ENCODE peak calls at places on chromosomes 5 and 9, in nine cellular contexts. B is C1 segment of cervical spinal cord, R is AG10803, Q is K562, A is epithelial cell of esophagus, N is retina, O is Kasumi-1, U is left cardiac atrium, L is SW 1271. T is an unnamed sample.
A peak's percentile ranks its signal among the peaks of the same experiment; 100 is the strongest.

GRCh38 chr5:115098041-115098702 is 71.5 kb downstream of the TRIM36 start:
- DNase-seq in B (no peak), R (peak; percentile 48), Q (peak; percentile 45), A (peak; percentile 59), N (peak; percentile 64), O (peak; percentile 89), U (no peak), L (no peak), T (peak; percentile 67)

GRCh38 chr9:13444696-13445095 is 165.2 kb upstream of the MPDZ start:
- DNase-seq in B (no peak), R (no peak), Q (no peak), A (no peak), N (no peak), O (no peak), U (no peak), L (no peak), T (no peak)

GRCh38 chr9:112308576-112308975 is 24.8 kb downstream of the PTBP3 start:
- DNase-seq in B (no peak), R (no peak), Q (no peak), A (no peak), N (no peak), O (no peak), U (no peak), L (no peak), T (no peak)

GRCh38 chr5:141560725-141561483 is 57.9 kb downstream of the DIAPH1 start:
- DNase-seq in B (peak; percentile 80), R (peak; percentile 97), Q (peak; percentile 59), A (peak; percentile 98), N (peak; percentile 90), O (no peak), U (peak; percentile 84), L (no peak), T (peak; percentile 98)

GRCh38 chr9:33170464-33171156 is 3.5 kb upstream of the B4GALT1 start:
- DNase-seq in B (peak; percentile 21), R (no peak), Q (no peak), A (peak; percentile 53), N (no peak), O (peak; percentile 51), U (peak; percentile 65), L (no peak), T (peak; percentile 51)

GRCh38 chr5:103703617-103704016 is 141.0 kb upstream of the NUDT12 start:
- DNase-seq in B (no peak), R (no peak), Q (no peak), A (peak; percentile 62), N (no peak), O (no peak), U (no peak), L (no peak), T (no peak)

GRCh38 chr5:102946971-102947370 is 173.0 kb downstream of the GIN1 start:
- DNase-seq in B (no peak), R (no peak), Q (no peak), A (no peak), N (no peak), O (no peak), U (no peak), L (no peak), T (no peak)

GRCh38 chr9:6955251-6955921 is 197.6 kb downstream of the KDM4C start:
- DNase-seq in B (no peak), R (peak; percentile 44), Q (no peak), A (no peak), N (peak; percentile 47), O (no peak), U (no peak), L (no peak), T (peak; percentile 89)

GRCh38 chr5:165775094-165775493 is 2269.7 kb downstream of the MAT2B start:
- DNase-seq in B (no peak), R (no peak), Q (no peak), A (no peak), N (no peak), O (no peak), U (no peak), L (no peak), T (no peak)

GRCh38 chr9:69223605-69224004 is 49.5 kb downstream of the TJP2 start:
- DNase-seq in B (no peak), R (peak; percentile 73), Q (peak; percentile 67), A (peak; percentile 69), N (no peak), O (peak; percentile 62), U (no peak), L (peak; percentile 16), T (peak; percentile 72)

GRCh38 chr5:142032747-142033631 is 20.2 kb upstream of the GNPDA1 start:
- DNase-seq in B (no peak), R (no peak), Q (no peak), A (no peak), N (no peak), O (no peak), U (no peak), L (no peak), T (no peak)

GRCh38 chr9:99057665-99058625 is 47.0 kb upstream of the TGFBR1 start:
- DNase-seq in B (no peak), R (peak; percentile 85), Q (peak; percentile 94), A (peak; percentile 57), N (no peak), O (peak; percentile 67), U (no peak), L (no peak), T (peak; percentile 28)